ENCODE peak calls at places on chromosomes 3 and 15, in ten cellular contexts. C is left kidney, I is GM12891, K is NCI-H2171 treated with DMSO at 0.1 percent for 48 hours, F is GM03348, P is heart left ventricle, D is RWPE1, G is fibroblast of lung, Y is T-cell, V is DMS153. E is an unnamed sample.

GRCh38 chr15:100732359-100733055 is 130.1 kb downstream of the ASB7 start:
- DNase-seq in C (no peak), I (no peak), K (no peak), F (peak; percentile 58), P (no peak), D (no peak), G (no peak), Y (no peak), V (no peak), E (peak; percentile 49)

GRCh38 chr3:152321806-152322377 is 53.2 kb downstream of the MBNL1 start:
- DNase-seq in C (no peak), I (no peak), K (no peak), F (no peak), P (no peak), D (no peak), G (no peak), Y (no peak), V (no peak), E (no peak)

GRCh38 chr3:157467165-157467564 is 30.5 kb downstream of the PTX3 start:
- DNase-seq in C (no peak), I (no peak), K (no peak), F (peak; percentile 50), P (no peak), D (no peak), G (peak; percentile 65), Y (no peak), V (no peak), E (peak; percentile 61)

GRCh38 chr3:49255686-49256085 is 21.3 kb downstream of the C3orf62 start:
- DNase-seq in C (no peak), I (no peak), K (no peak), F (no peak), P (no peak), D (no peak), G (no peak), Y (no peak), V (no peak), E (no peak)

GRCh38 chr15:60391722-60392340 is 6.0 kb downstream of the ANXA2 start:
- DNase-seq in C (no peak), I (no peak), K (no peak), F (no peak), P (no peak), D (no peak), G (no peak), Y (no peak), V (no peak), E (no peak)

GRCh38 chr15:61169904-61170695 is 59.0 kb downstream of the RORA start:
- DNase-seq in C (no peak), I (no peak), K (no peak), F (no peak), P (no peak), D (no peak), G (no peak), Y (no peak), V (no peak), E (no peak)

GRCh38 chr3:65596511-65597224 is 442.1 kb downstream of the MAGI1 start:
- DNase-seq in C (peak; percentile 33), I (no peak), K (peak; percentile 55), F (no peak), P (no peak), D (no peak), G (no peak), Y (no peak), V (no peak), E (no peak)

GRCh38 chr15:56428821-56429458 is 36.0 kb downstream of the MNS1 start:
- DNase-seq in C (peak; percentile 24), I (no peak), K (peak; percentile 73), F (peak; percentile 49), P (no peak), D (peak; percentile 42), G (peak; percentile 58), Y (no peak), V (no peak), E (peak; percentile 46)

GRCh38 chr3:158330820-158331219 is 220.9 kb downstream of the RSRC1 start:
- DNase-seq in C (peak; percentile 11), I (no peak), K (no peak), F (no peak), P (no peak), D (no peak), G (no peak), Y (no peak), V (no peak), E (no peak)

GRCh38 chr3:12656193-12656592 is 7.7 kb downstream of the RAF1 start:
- DNase-seq in C (no peak), I (no peak), K (no peak), F (no peak), P (no peak), D (no peak), G (no peak), Y (no peak), V (no peak), E (no peak)

E was measured in AG20443.